ENCODE peak calls at places on chromosomes 13 and 19, in seven cellular contexts. D is putamen, R is LHCN-M2, M is Calu3, U is H7, F is ELF-1, G is upper lobe of right lung. Q is an unnamed sample.

GRCh38 chr19:38742906-38743305 is 1.4 kb downstream of the CAPN12 start:
- DNase-seq in F (no peak), U (peak; percentile 33), G (no peak), R (no peak), D (no peak), M (no peak), Q (no peak)

GRCh38 chr19:31668916-31669315 is 319.7 kb upstream of the TSHZ3 start:
- DNase-seq in U (no peak), F (no peak), D (no peak), R (no peak), M (no peak), G (no peak), Q (no peak)

GRCh38 chr19:42281175-42282035 is 12.4 kb downstream of the CIC start:
- DNase-seq in F (peak; percentile 60), U (peak; percentile 89), G (no peak), M (peak; percentile 51), R (peak; percentile 36), D (peak; percentile 78), Q (peak; percentile 92)

GRCh38 chr13:106533101-106533939 is 2.1 kb downstream of the EFNB2 start:
- DNase-seq in M (peak; percentile 71), U (peak; percentile 86), D (peak; percentile 84), G (peak; percentile 93), F (peak; percentile 88), R (peak; percentile 82), Q (peak; percentile 94)

GRCh38 chr13:110555601-110556223 is 5.8 kb downstream of the RAB20 start:
- DNase-seq in G (no peak), F (no peak), R (no peak), D (no peak), M (no peak), U (no peak), Q (no peak)

GRCh38 chr13:103514188-103514587 is 448.0 kb upstream of the SLC10A2 start:
- DNase-seq in F (no peak), G (no peak), M (no peak), R (no peak), U (no peak), D (no peak), Q (no peak)

GRCh38 chr13:73677041-73677589 is 457.1 kb downstream of the KLF12 start:
- DNase-seq in D (no peak), G (no peak), M (peak; percentile 4), F (no peak), U (no peak), R (no peak), Q (no peak)

GRCh38 chr13:51223284-51224270 is 1.4 kb downstream of the FAM124A start:
- DNase-seq in R (no peak), M (no peak), F (peak; percentile 39), U (peak; percentile 36), D (peak; percentile 80), G (no peak), Q (no peak)

GRCh38 chr13:113903361-113903760 is 39.5 kb upstream of the GAS6 start:
- DNase-seq in F (no peak), M (no peak), G (no peak), U (no peak), D (no peak), R (peak; percentile 51), Q (no peak)

GRCh38 chr13:111216166-111216960 is 101.3 kb downstream of the ARHGEF7 start:
- DNase-seq in G (no peak), D (no peak), F (peak; percentile 70), M (peak; percentile 22), R (peak; percentile 22), U (peak; percentile 70), Q (no peak)

GRCh38 chr19:28961772-28962500 is 251.0 kb downstream of the UQCRFS1 start:
- DNase-seq in G (no peak), M (no peak), F (no peak), U (no peak), D (no peak), R (peak; percentile 76), Q (no peak)

GRCh38 chr13:64428196-64428595 is 2801.9 kb downstream of the PCDH9 start:
- DNase-seq in D (no peak), R (no peak), U (no peak), G (no peak), M (no peak), F (no peak), Q (no peak)

Q was measured in mesenteric fat pad.